ENCODE peak calls at places on chromosomes 4 and X, in four cellular contexts. J, R, W and Q are unnamed samples.
A peak's percentile ranks its signal among the peaks of the same experiment; 100 is the strongest.

GRCh38 chr4:56360071-56360470 is 27.2 kb downstream of the AASDH start:
- DNase-seq in R (no peak), J (no peak), W (no peak), Q (no peak)

GRCh38 chr4:94577136-94577535 is 125.4 kb downstream of the PDLIM5 start:
- DNase-seq in J (peak; percentile 78), R (no peak), W (peak; percentile 75), Q (peak; percentile 96)

GRCh38 chr4:15303052-15303641 is 124.7 kb upstream of the C1QTNF7 start:
- DNase-seq in R (no peak), J (no peak), W (no peak), Q (no peak)

GRCh38 chr4:6988016-6988715 is 55.0 kb upstream of the TADA2B start:
- DNase-seq in W (no peak), J (no peak), R (no peak), Q (no peak)

GRCh38 chr4:113576947-113577678 is 184.4 kb downstream of the CAMK2D start:
- DNase-seq in R (no peak), W (no peak), J (no peak), Q (no peak)

GRCh38 chr4:184819786-184820185 is 6.0 kb downstream of the ACSL1 start:
- DNase-seq in R (no peak), W (no peak), J (no peak), Q (no peak)

GRCh38 chrX:132614297-132614696 is 125.5 kb upstream of the MBNL3 start:
- DNase-seq in W (peak; percentile 19), J (no peak), R (no peak), Q (no peak)

GRCh38 chrX:66200855-66201795 is 37.1 kb downstream of the HEPH start:
- DNase-seq in W (no peak), R (no peak), J (no peak), Q (no peak)

GRCh38 chr4:40212674-40213504 is 16.1 kb downstream of the RHOH start:
- DNase-seq in R (no peak), W (no peak), J (no peak), Q (no peak)

GRCh38 chrX:119696251-119696890 is 3.4 kb upstream of the SEPTIN6 start:
- DNase-seq in R (no peak), W (no peak), J (no peak), Q (no peak)